ENCODE peak calls at places on chromosomes 4 and X, in ten cellular contexts. One of them, this sample, is unnamed.

GRCh38 chr4:36237366-36238353 is 6.7 kb downstream of the ARAP2 start:
- DNase-seq in HL-60: no peak
- DNase-seq in Right ventricle myocardium superior: no peak
- DNase-seq in midbrain: no peak
- DNase-seq in stimulated activated CD4-positive, alpha-beta T cell treated with anti-CD3 and anti-CD28 coated beads, Interleukin-2, amount 100 ng/mL, for 24 hours: no peak
- DNase-seq in foreskin fibroblast: no peak
- DNase-seq in stimulated activated CD8-positive, alpha-beta memory T cell treated with anti-CD3 and anti-CD28 coated beads, Interleukin-7, amount 100 ng/mL, for 24 hours: no peak
- DNase-seq in HFF-Myc: no peak
- DNase-seq in T-helper 17 cell: no peak
- DNase-seq in right lobe of liver: no peak
- DNase-seq in this sample: no peak

GRCh38 chrX:115591420-115591819 is 30.4 kb downstream of the PLS3 start:
- DNase-seq in HL-60: no peak
- DNase-seq in Right ventricle myocardium superior: no peak
- DNase-seq in midbrain: no peak
- DNase-seq in stimulated activated CD4-positive, alpha-beta T cell treated with anti-CD3 and anti-CD28 coated beads, Interleukin-2, amount 100 ng/mL, for 24 hours: no peak
- DNase-seq in foreskin fibroblast: no peak
- DNase-seq in stimulated activated CD8-positive, alpha-beta memory T cell treated with anti-CD3 and anti-CD28 coated beads, Interleukin-7, amount 100 ng/mL, for 24 hours: no peak
- DNase-seq in HFF-Myc: no peak
- DNase-seq in T-helper 17 cell: no peak
- DNase-seq in right lobe of liver: no peak
- DNase-seq in this sample: no peak

GRCh38 chr4:10007772-10008171 is 13.5 kb downstream of the SLC2A9 start:
- DNase-seq in HL-60: no peak
- DNase-seq in Right ventricle myocardium superior: no peak
- DNase-seq in midbrain: no peak
- DNase-seq in stimulated activated CD4-positive, alpha-beta T cell treated with anti-CD3 and anti-CD28 coated beads, Interleukin-2, amount 100 ng/mL, for 24 hours: no peak
- DNase-seq in foreskin fibroblast: no peak
- DNase-seq in stimulated activated CD8-positive, alpha-beta memory T cell treated with anti-CD3 and anti-CD28 coated beads, Interleukin-7, amount 100 ng/mL, for 24 hours: no peak
- DNase-seq in HFF-Myc: no peak
- DNase-seq in T-helper 17 cell: no peak
- DNase-seq in right lobe of liver: no peak
- DNase-seq in this sample: no peak

GRCh38 chr4:40848981-40849380 is 99.2 kb downstream of the NSUN7 start:
- DNase-seq in HL-60: no peak
- DNase-seq in Right ventricle myocardium superior: no peak
- DNase-seq in midbrain: no peak
- DNase-seq in stimulated activated CD4-positive, alpha-beta T cell treated with anti-CD3 and anti-CD28 coated beads, Interleukin-2, amount 100 ng/mL, for 24 hours: no peak
- DNase-seq in foreskin fibroblast: peak; percentile 50
- DNase-seq in stimulated activated CD8-positive, alpha-beta memory T cell treated with anti-CD3 and anti-CD28 coated beads, Interleukin-7, amount 100 ng/mL, for 24 hours: no peak
- DNase-seq in HFF-Myc: no peak
- DNase-seq in T-helper 17 cell: no peak
- DNase-seq in right lobe of liver: no peak
- DNase-seq in this sample: no peak

GRCh38 chr4:85556293-85556692 is 81.3 kb downstream of the ARHGAP24 start:
- DNase-seq in HL-60: no peak
- DNase-seq in Right ventricle myocardium superior: no peak
- DNase-seq in midbrain: no peak
- DNase-seq in stimulated activated CD4-positive, alpha-beta T cell treated with anti-CD3 and anti-CD28 coated beads, Interleukin-2, amount 100 ng/mL, for 24 hours: no peak
- DNase-seq in foreskin fibroblast: no peak
- DNase-seq in stimulated activated CD8-positive, alpha-beta memory T cell treated with anti-CD3 and anti-CD28 coated beads, Interleukin-7, amount 100 ng/mL, for 24 hours: no peak
- DNase-seq in HFF-Myc: no peak
- DNase-seq in T-helper 17 cell: no peak
- DNase-seq in right lobe of liver: no peak
- DNase-seq in this sample: no peak

GRCh38 chr4:165369522-165369921 is 9.3 kb upstream of the CPE start:
- DNase-seq in HL-60: no peak
- DNase-seq in Right ventricle myocardium superior: no peak
- DNase-seq in midbrain: no peak
- DNase-seq in stimulated activated CD4-positive, alpha-beta T cell treated with anti-CD3 and anti-CD28 coated beads, Interleukin-2, amount 100 ng/mL, for 24 hours: no peak
- DNase-seq in foreskin fibroblast: peak; percentile 61
- DNase-seq in stimulated activated CD8-positive, alpha-beta memory T cell treated with anti-CD3 and anti-CD28 coated beads, Interleukin-7, amount 100 ng/mL, for 24 hours: no peak
- DNase-seq in HFF-Myc: no peak
- DNase-seq in T-helper 17 cell: no peak
- DNase-seq in right lobe of liver: peak; percentile 35
- DNase-seq in this sample: no peak

GRCh38 chr4:8502836-8503585 is 62.4 kb downstream of the TRMT44 start:
- DNase-seq in HL-60: no peak
- DNase-seq in Right ventricle myocardium superior: no peak
- DNase-seq in midbrain: no peak
- DNase-seq in stimulated activated CD4-positive, alpha-beta T cell treated with anti-CD3 and anti-CD28 coated beads, Interleukin-2, amount 100 ng/mL, for 24 hours: no peak
- DNase-seq in foreskin fibroblast: no peak
- DNase-seq in stimulated activated CD8-positive, alpha-beta memory T cell treated with anti-CD3 and anti-CD28 coated beads, Interleukin-7, amount 100 ng/mL, for 24 hours: no peak
- DNase-seq in HFF-Myc: no peak
- DNase-seq in T-helper 17 cell: no peak
- DNase-seq in right lobe of liver: no peak
- DNase-seq in this sample: no peak

GRCh38 chrX:78375894-78376293 is 48.5 kb upstream of the CYSLTR1 start:
- DNase-seq in HL-60: peak; percentile 28
- DNase-seq in Right ventricle myocardium superior: no peak
- DNase-seq in midbrain: no peak
- DNase-seq in stimulated activated CD4-positive, alpha-beta T cell treated with anti-CD3 and anti-CD28 coated beads, Interleukin-2, amount 100 ng/mL, for 24 hours: no peak
- DNase-seq in foreskin fibroblast: peak; percentile 59
- DNase-seq in stimulated activated CD8-positive, alpha-beta memory T cell treated with anti-CD3 and anti-CD28 coated beads, Interleukin-7, amount 100 ng/mL, for 24 hours: no peak
- DNase-seq in HFF-Myc: no peak
- DNase-seq in T-helper 17 cell: no peak
- DNase-seq in right lobe of liver: no peak
- DNase-seq in this sample: no peak

GRCh38 chrX:29617725-29618124 is 597.6 kb upstream of the MAGEB2 start:
- DNase-seq in HL-60: no peak
- DNase-seq in Right ventricle myocardium superior: no peak
- DNase-seq in midbrain: no peak
- DNase-seq in stimulated activated CD4-positive, alpha-beta T cell treated with anti-CD3 and anti-CD28 coated beads, Interleukin-2, amount 100 ng/mL, for 24 hours: no peak
- DNase-seq in foreskin fibroblast: no peak
- DNase-seq in stimulated activated CD8-positive, alpha-beta memory T cell treated with anti-CD3 and anti-CD28 coated beads, Interleukin-7, amount 100 ng/mL, for 24 hours: no peak
- DNase-seq in HFF-Myc: no peak
- DNase-seq in T-helper 17 cell: no peak
- DNase-seq in right lobe of liver: no peak
- DNase-seq in this sample: no peak

GRCh38 chr4:124515591-124515990 is 196.9 kb downstream of the ANKRD50 start:
- DNase-seq in HL-60: no peak
- DNase-seq in Right ventricle myocardium superior: no peak
- DNase-seq in midbrain: no peak
- DNase-seq in stimulated activated CD4-positive, alpha-beta T cell treated with anti-CD3 and anti-CD28 coated beads, Interleukin-2, amount 100 ng/mL, for 24 hours: no peak
- DNase-seq in foreskin fibroblast: no peak
- DNase-seq in stimulated activated CD8-positive, alpha-beta memory T cell treated with anti-CD3 and anti-CD28 coated beads, Interleukin-7, amount 100 ng/mL, for 24 hours: no peak
- DNase-seq in HFF-Myc: no peak
- DNase-seq in T-helper 17 cell: no peak
- DNase-seq in right lobe of liver: no peak
- DNase-seq in this sample: no peak

GRCh38 chr4:101280866-101281600 is 66.3 kb downstream of the PPP3CA start:
- DNase-seq in HL-60: no peak
- DNase-seq in Right ventricle myocardium superior: no peak
- DNase-seq in midbrain: no peak
- DNase-seq in stimulated activated CD4-positive, alpha-beta T cell treated with anti-CD3 and anti-CD28 coated beads, Interleukin-2, amount 100 ng/mL, for 24 hours: no peak
- DNase-seq in foreskin fibroblast: no peak
- DNase-seq in stimulated activated CD8-positive, alpha-beta memory T cell treated with anti-CD3 and anti-CD28 coated beads, Interleukin-7, amount 100 ng/mL, for 24 hours: no peak
- DNase-seq in HFF-Myc: no peak
- DNase-seq in T-helper 17 cell: no peak
- DNase-seq in right lobe of liver: no peak
- DNase-seq in this sample: no peak

GRCh38 chr4:137997496-137997895 is 244.7 kb downstream of the SLC7A11 start:
- DNase-seq in HL-60: no peak
- DNase-seq in Right ventricle myocardium superior: no peak
- DNase-seq in midbrain: no peak
- DNase-seq in stimulated activated CD4-positive, alpha-beta T cell treated with anti-CD3 and anti-CD28 coated beads, Interleukin-2, amount 100 ng/mL, for 24 hours: no peak
- DNase-seq in foreskin fibroblast: no peak
- DNase-seq in stimulated activated CD8-positive, alpha-beta memory T cell treated with anti-CD3 and anti-CD28 coated beads, Interleukin-7, amount 100 ng/mL, for 24 hours: no peak
- DNase-seq in HFF-Myc: no peak
- DNase-seq in T-helper 17 cell: no peak
- DNase-seq in right lobe of liver: no peak
- DNase-seq in this sample: no peak

GRCh38 chr4:189143255-189143654 is 797.4 kb upstream of the FRG1 start:
- DNase-seq in HL-60: no peak
- DNase-seq in Right ventricle myocardium superior: no peak
- DNase-seq in midbrain: no peak
- DNase-seq in stimulated activated CD4-positive, alpha-beta T cell treated with anti-CD3 and anti-CD28 coated beads, Interleukin-2, amount 100 ng/mL, for 24 hours: no peak
- DNase-seq in foreskin fibroblast: no peak
- DNase-seq in stimulated activated CD8-positive, alpha-beta memory T cell treated with anti-CD3 and anti-CD28 coated beads, Interleukin-7, amount 100 ng/mL, for 24 hours: no peak
- DNase-seq in HFF-Myc: peak; percentile 25
- DNase-seq in T-helper 17 cell: no peak
- DNase-seq in right lobe of liver: no peak
- DNase-seq in this sample: no peak

GRCh38 chr4:147370473-147370872 is 110.4 kb upstream of the EDNRA start:
- DNase-seq in HL-60: no peak
- DNase-seq in Right ventricle myocardium superior: no peak
- DNase-seq in midbrain: no peak
- DNase-seq in stimulated activated CD4-positive, alpha-beta T cell treated with anti-CD3 and anti-CD28 coated beads, Interleukin-2, amount 100 ng/mL, for 24 hours: no peak
- DNase-seq in foreskin fibroblast: peak; percentile 48
- DNase-seq in stimulated activated CD8-positive, alpha-beta memory T cell treated with anti-CD3 and anti-CD28 coated beads, Interleukin-7, amount 100 ng/mL, for 24 hours: no peak
- DNase-seq in HFF-Myc: no peak
- DNase-seq in T-helper 17 cell: no peak
- DNase-seq in right lobe of liver: no peak
- DNase-seq in this sample: no peak

GRCh38 chr4:24330198-24330972 is 254.0 kb downstream of the DHX15 start:
- DNase-seq in HL-60: no peak
- DNase-seq in Right ventricle myocardium superior: no peak
- DNase-seq in midbrain: no peak
- DNase-seq in stimulated activated CD4-positive, alpha-beta T cell treated with anti-CD3 and anti-CD28 coated beads, Interleukin-2, amount 100 ng/mL, for 24 hours: no peak
- DNase-seq in foreskin fibroblast: no peak
- DNase-seq in stimulated activated CD8-positive, alpha-beta memory T cell treated with anti-CD3 and anti-CD28 coated beads, Interleukin-7, amount 100 ng/mL, for 24 hours: no peak
- DNase-seq in HFF-Myc: no peak
- DNase-seq in T-helper 17 cell: no peak
- DNase-seq in right lobe of liver: no peak
- DNase-seq in this sample: no peak

GRCh38 chr4:13920901-13921300 is 293.4 kb upstream of the BOD1L1 start:
- DNase-seq in HL-60: no peak
- DNase-seq in Right ventricle myocardium superior: no peak
- DNase-seq in midbrain: no peak
- DNase-seq in stimulated activated CD4-positive, alpha-beta T cell treated with anti-CD3 and anti-CD28 coated beads, Interleukin-2, amount 100 ng/mL, for 24 hours: no peak
- DNase-seq in foreskin fibroblast: peak; percentile 99
- DNase-seq in stimulated activated CD8-positive, alpha-beta memory T cell treated with anti-CD3 and anti-CD28 coated beads, Interleukin-7, amount 100 ng/mL, for 24 hours: no peak
- DNase-seq in HFF-Myc: peak; percentile 100
- DNase-seq in T-helper 17 cell: no peak
- DNase-seq in right lobe of liver: no peak
- DNase-seq in this sample: no peak

GRCh38 chr4:5370286-5370685 is 319.0 kb downstream of the STK32B start:
- DNase-seq in HL-60: no peak
- DNase-seq in Right ventricle myocardium superior: no peak
- DNase-seq in midbrain: no peak
- DNase-seq in stimulated activated CD4-positive, alpha-beta T cell treated with anti-CD3 and anti-CD28 coated beads, Interleukin-2, amount 100 ng/mL, for 24 hours: no peak
- DNase-seq in foreskin fibroblast: no peak
- DNase-seq in stimulated activated CD8-positive, alpha-beta memory T cell treated with anti-CD3 and anti-CD28 coated beads, Interleukin-7, amount 100 ng/mL, for 24 hours: no peak
- DNase-seq in HFF-Myc: no peak
- DNase-seq in T-helper 17 cell: no peak
- DNase-seq in right lobe of liver: no peak
- DNase-seq in this sample: no peak

GRCh38 chr4:75769044-75769443 is 44.7 kb downstream of the USO1 start:
- DNase-seq in HL-60: no peak
- DNase-seq in Right ventricle myocardium superior: no peak
- DNase-seq in midbrain: no peak
- DNase-seq in stimulated activated CD4-positive, alpha-beta T cell treated with anti-CD3 and anti-CD28 coated beads, Interleukin-2, amount 100 ng/mL, for 24 hours: no peak
- DNase-seq in foreskin fibroblast: no peak
- DNase-seq in stimulated activated CD8-positive, alpha-beta memory T cell treated with anti-CD3 and anti-CD28 coated beads, Interleukin-7, amount 100 ng/mL, for 24 hours: no peak
- DNase-seq in HFF-Myc: no peak
- DNase-seq in T-helper 17 cell: no peak
- DNase-seq in right lobe of liver: no peak
- DNase-seq in this sample: no peak

GRCh38 chrX:136880003-136880451 is 498 bp downstream of the RBMX start:
- DNase-seq in HL-60: no peak
- DNase-seq in Right ventricle myocardium superior: peak; percentile 41
- DNase-seq in midbrain: no peak
- DNase-seq in stimulated activated CD4-positive, alpha-beta T cell treated with anti-CD3 and anti-CD28 coated beads, Interleukin-2, amount 100 ng/mL, for 24 hours: no peak
- DNase-seq in foreskin fibroblast: no peak
- DNase-seq in stimulated activated CD8-positive, alpha-beta memory T cell treated with anti-CD3 and anti-CD28 coated beads, Interleukin-7, amount 100 ng/mL, for 24 hours: no peak
- DNase-seq in HFF-Myc: no peak
- DNase-seq in T-helper 17 cell: peak; percentile 14
- DNase-seq in right lobe of liver: peak; percentile 28
- DNase-seq in this sample: peak; percentile 16

GRCh38 chrX:42694260-42694815 is 83.6 kb downstream of the PPP1R2C start:
- DNase-seq in HL-60: no peak
- DNase-seq in Right ventricle myocardium superior: no peak
- DNase-seq in midbrain: no peak
- DNase-seq in stimulated activated CD4-positive, alpha-beta T cell treated with anti-CD3 and anti-CD28 coated beads, Interleukin-2, amount 100 ng/mL, for 24 hours: no peak
- DNase-seq in foreskin fibroblast: peak; percentile 25
- DNase-seq in stimulated activated CD8-positive, alpha-beta memory T cell treated with anti-CD3 and anti-CD28 coated beads, Interleukin-7, amount 100 ng/mL, for 24 hours: no peak
- DNase-seq in HFF-Myc: no peak
- DNase-seq in T-helper 17 cell: no peak
- DNase-seq in right lobe of liver: no peak
- DNase-seq in this sample: no peak

GRCh38 chr4:103372002-103372558 is 173.9 kb upstream of the CENPE start:
- DNase-seq in HL-60: no peak
- DNase-seq in Right ventricle myocardium superior: no peak
- DNase-seq in midbrain: no peak
- DNase-seq in stimulated activated CD4-positive, alpha-beta T cell treated with anti-CD3 and anti-CD28 coated beads, Interleukin-2, amount 100 ng/mL, for 24 hours: no peak
- DNase-seq in foreskin fibroblast: no peak
- DNase-seq in stimulated activated CD8-positive, alpha-beta memory T cell treated with anti-CD3 and anti-CD28 coated beads, Interleukin-7, amount 100 ng/mL, for 24 hours: no peak
- DNase-seq in HFF-Myc: no peak
- DNase-seq in T-helper 17 cell: no peak
- DNase-seq in right lobe of liver: no peak
- DNase-seq in this sample: no peak

GRCh38 chr4:54658321-54659093 is 750 bp downstream of the KIT start:
- DNase-seq in HL-60: peak; percentile 52
- DNase-seq in Right ventricle myocardium superior: peak; percentile 76
- DNase-seq in midbrain: peak; percentile 70
- DNase-seq in stimulated activated CD4-positive, alpha-beta T cell treated with anti-CD3 and anti-CD28 coated beads, Interleukin-2, amount 100 ng/mL, for 24 hours: peak; percentile 22
- DNase-seq in foreskin fibroblast: peak; percentile 85
- DNase-seq in stimulated activated CD8-positive, alpha-beta memory T cell treated with anti-CD3 and anti-CD28 coated beads, Interleukin-7, amount 100 ng/mL, for 24 hours: no peak
- DNase-seq in HFF-Myc: no peak
- DNase-seq in T-helper 17 cell: no peak
- DNase-seq in right lobe of liver: peak; percentile 49
- DNase-seq in this sample: no peak

GRCh38 chrX:63747331-63747730 is 37.7 kb downstream of the ARHGEF9 start:
- DNase-seq in HL-60: no peak
- DNase-seq in Right ventricle myocardium superior: no peak
- DNase-seq in midbrain: no peak
- DNase-seq in stimulated activated CD4-positive, alpha-beta T cell treated with anti-CD3 and anti-CD28 coated beads, Interleukin-2, amount 100 ng/mL, for 24 hours: no peak
- DNase-seq in foreskin fibroblast: peak; percentile 70
- DNase-seq in stimulated activated CD8-positive, alpha-beta memory T cell treated with anti-CD3 and anti-CD28 coated beads, Interleukin-7, amount 100 ng/mL, for 24 hours: no peak
- DNase-seq in HFF-Myc: no peak
- DNase-seq in T-helper 17 cell: no peak
- DNase-seq in right lobe of liver: no peak
- DNase-seq in this sample: no peak

GRCh38 chrX:11648705-11649519 is 16.8 kb downstream of the ARHGAP6 start:
- DNase-seq in HL-60: no peak
- DNase-seq in Right ventricle myocardium superior: no peak
- DNase-seq in midbrain: no peak
- DNase-seq in stimulated activated CD4-positive, alpha-beta T cell treated with anti-CD3 and anti-CD28 coated beads, Interleukin-2, amount 100 ng/mL, for 24 hours: no peak
- DNase-seq in foreskin fibroblast: peak; percentile 37
- DNase-seq in stimulated activated CD8-positive, alpha-beta memory T cell treated with anti-CD3 and anti-CD28 coated beads, Interleukin-7, amount 100 ng/mL, for 24 hours: no peak
- DNase-seq in HFF-Myc: no peak
- DNase-seq in T-helper 17 cell: no peak
- DNase-seq in right lobe of liver: no peak
- DNase-seq in this sample: no peak

GRCh38 chr4:84418032-84418709 is 80.9 kb downstream of the NKX6-1 start:
- DNase-seq in HL-60: no peak
- DNase-seq in Right ventricle myocardium superior: no peak
- DNase-seq in midbrain: no peak
- DNase-seq in stimulated activated CD4-positive, alpha-beta T cell treated with anti-CD3 and anti-CD28 coated beads, Interleukin-2, amount 100 ng/mL, for 24 hours: no peak
- DNase-seq in foreskin fibroblast: no peak
- DNase-seq in stimulated activated CD8-positive, alpha-beta memory T cell treated with anti-CD3 and anti-CD28 coated beads, Interleukin-7, amount 100 ng/mL, for 24 hours: no peak
- DNase-seq in HFF-Myc: no peak
- DNase-seq in T-helper 17 cell: no peak
- DNase-seq in right lobe of liver: no peak
- DNase-seq in this sample: no peak

GRCh38 chrX:131763674-131764073 is 219.8 kb downstream of the OR13H1 start:
- DNase-seq in HL-60: no peak
- DNase-seq in Right ventricle myocardium superior: no peak
- DNase-seq in midbrain: peak; percentile 88
- DNase-seq in stimulated activated CD4-positive, alpha-beta T cell treated with anti-CD3 and anti-CD28 coated beads, Interleukin-2, amount 100 ng/mL, for 24 hours: no peak
- DNase-seq in foreskin fibroblast: no peak
- DNase-seq in stimulated activated CD8-positive, alpha-beta memory T cell treated with anti-CD3 and anti-CD28 coated beads, Interleukin-7, amount 100 ng/mL, for 24 hours: no peak
- DNase-seq in HFF-Myc: no peak
- DNase-seq in T-helper 17 cell: no peak
- DNase-seq in right lobe of liver: peak; percentile 53
- DNase-seq in this sample: peak; percentile 77

GRCh38 chrX:13341491-13342101 is 21.7 kb upstream of the ATXN3L start:
- DNase-seq in HL-60: no peak
- DNase-seq in Right ventricle myocardium superior: no peak
- DNase-seq in midbrain: no peak
- DNase-seq in stimulated activated CD4-positive, alpha-beta T cell treated with anti-CD3 and anti-CD28 coated beads, Interleukin-2, amount 100 ng/mL, for 24 hours: no peak
- DNase-seq in foreskin fibroblast: peak; percentile 15
- DNase-seq in stimulated activated CD8-positive, alpha-beta memory T cell treated with anti-CD3 and anti-CD28 coated beads, Interleukin-7, amount 100 ng/mL, for 24 hours: no peak
- DNase-seq in HFF-Myc: no peak
- DNase-seq in T-helper 17 cell: no peak
- DNase-seq in right lobe of liver: no peak
- DNase-seq in this sample: no peak

This sample was measured in T-helper 22 cell.